ENCODE peak calls at places on chromosomes 1 and 21, in nine cellular contexts. O is tibial nerve, X is heart left ventricle, I is adrenal gland, B is sigmoid colon, G is lower leg skin, M is ovary, P is upper lobe of left lung, H is H1. R is an unnamed sample.
A peak's percentile ranks its signal among the peaks of the same experiment; 100 is the strongest.

GRCh38 chr1:247079141-247079874 is 697 bp upstream of the ZNF670 start:
- DNase-seq in O (no peak), X (no peak), I (no peak), B (no peak), G (no peak), M (no peak), P (no peak), H (no peak), R (peak; percentile 20)

GRCh38 chr1:8427986-8428385 is 110.1 kb downstream of the SLC45A1 start:
- DNase-seq in O (no peak), X (peak; percentile 61), I (no peak), B (peak; percentile 88), G (no peak), M (no peak), P (no peak), H (no peak), R (no peak)

GRCh38 chr21:35226302-35226701 is 177.2 kb upstream of the RUNX1 start:
- DNase-seq in O (no peak), X (no peak), I (no peak), B (no peak), G (no peak), M (no peak), P (no peak), H (no peak), R (no peak)

GRCh38 chr1:114008352-114009041 is 29.2 kb downstream of the OLFML3 start:
- DNase-seq in O (no peak), X (no peak), I (no peak), B (no peak), G (no peak), M (no peak), P (no peak), H (no peak), R (no peak)

GRCh38 chr1:232211149-232211548 is 418.8 kb downstream of the SIPA1L2 start:
- DNase-seq in O (no peak), X (no peak), I (no peak), B (no peak), G (no peak), M (no peak), P (no peak), H (peak; percentile 75), R (no peak)

GRCh38 chr1:65791860-65792670 is 630 bp upstream of the PDE4B start:
- DNase-seq in O (no peak), X (peak; percentile 61), I (no peak), B (peak; percentile 53), G (no peak), M (no peak), P (no peak), H (peak; percentile 66), R (peak; percentile 17)

GRCh38 chr1:237702161-237702560 is 188.6 kb downstream of the ZP4 start:
- DNase-seq in O (no peak), X (no peak), I (no peak), B (no peak), G (no peak), M (no peak), P (no peak), H (no peak), R (no peak)

GRCh38 chr1:25906644-25907300 is 553 bp upstream of the STMN1 start:
- DNase-seq in O (no peak), X (peak; percentile 68), I (no peak), B (no peak), G (peak; percentile 40), M (no peak), P (no peak), H (no peak), R (peak; percentile 52)

GRCh38 chr1:2115922-2116341 is 65.7 kb downstream of the PRKCZ start:
- DNase-seq in O (no peak), X (peak; percentile 40), I (no peak), B (no peak), G (no peak), M (no peak), P (no peak), H (peak; percentile 76), R (no peak)
- H3K4me3 ChIP-seq in O (no peak overlapping the region), X (no peak overlapping the region), I (no peak overlapping the region), B (no peak overlapping the region), G (no peak overlapping the region), M (no peak overlapping the region), P (no peak overlapping the region), H (peak overlapping the region; percentile 25), R (no peak overlapping the region)

DNA sequence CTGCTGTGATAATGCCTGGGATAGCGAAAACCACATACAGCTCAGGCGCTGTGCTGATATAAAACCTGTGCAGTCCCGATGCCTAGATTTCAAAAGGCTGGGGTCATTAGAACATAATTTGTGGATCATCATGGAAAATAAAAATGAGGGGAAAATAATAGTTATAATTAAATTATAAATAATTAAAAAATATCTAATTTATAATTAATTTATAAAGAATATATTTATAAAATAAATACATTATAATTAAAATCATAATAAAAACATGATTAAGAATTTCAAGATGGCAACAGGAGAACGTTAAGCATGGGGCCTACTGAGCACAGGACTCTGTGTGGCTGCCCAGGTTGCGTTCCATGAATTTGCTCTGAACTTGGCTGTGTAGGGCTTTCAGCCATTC is 53.9 kb downstream of the C21orf91 start:
- DNase-seq in O (no peak), X (no peak), I (no peak), B (no peak), G (no peak), M (no peak), P (no peak), H (no peak), R (no peak)
- TF ChIP-seq POLR2A in O (no peak), X (no peak), I (no peak), B (no peak), G (no peak), M (no peak), P (no peak), H (no peak), R (no peak)

GRCh38 chr1:17617787-17618557 is 78.5 kb downstream of the ARHGEF10L start:
- DNase-seq in O (peak; percentile 39), X (peak; percentile 73), I (peak; percentile 46), B (peak; percentile 86), G (peak; percentile 47), M (no peak), P (no peak), H (no peak), R (peak; percentile 23)
- TF ChIP-seq CTCF in O (no peak), X (no peak), I (no peak), B (no peak), G (no peak), M (no peak), P (no peak), H (peak; percentile 1), R (no peak)

GRCh38 chr1:179813626-179814351 is 63.8 kb downstream of the TOR1AIP2 start:
- DNase-seq in O (no peak), X (peak; percentile 46), I (no peak), B (no peak), G (no peak), M (peak; percentile 48), P (no peak), H (no peak), R (no peak)

GRCh38 chr1:179816196-179816960 is 61.2 kb downstream of the TOR1AIP2 start:
- DNase-seq in O (peak; percentile 47), X (peak; percentile 77), I (no peak), B (peak; percentile 73), G (no peak), M (peak; percentile 51), P (no peak), H (no peak), R (peak; percentile 73)

GRCh38 chr1:179817056-179817455 is 60.5 kb downstream of the TOR1AIP2 start:
- DNase-seq in O (no peak), X (peak; percentile 44), I (no peak), B (peak; percentile 46), G (no peak), M (no peak), P (no peak), H (no peak), R (no peak)

GRCh38 chr1:179814513-179814838 is 63.1 kb downstream of the TOR1AIP2 start:
- DNase-seq in O (no peak), X (peak; percentile 75), I (no peak), B (no peak), G (no peak), M (no peak), P (no peak), H (no peak), R (no peak)

DNA sequence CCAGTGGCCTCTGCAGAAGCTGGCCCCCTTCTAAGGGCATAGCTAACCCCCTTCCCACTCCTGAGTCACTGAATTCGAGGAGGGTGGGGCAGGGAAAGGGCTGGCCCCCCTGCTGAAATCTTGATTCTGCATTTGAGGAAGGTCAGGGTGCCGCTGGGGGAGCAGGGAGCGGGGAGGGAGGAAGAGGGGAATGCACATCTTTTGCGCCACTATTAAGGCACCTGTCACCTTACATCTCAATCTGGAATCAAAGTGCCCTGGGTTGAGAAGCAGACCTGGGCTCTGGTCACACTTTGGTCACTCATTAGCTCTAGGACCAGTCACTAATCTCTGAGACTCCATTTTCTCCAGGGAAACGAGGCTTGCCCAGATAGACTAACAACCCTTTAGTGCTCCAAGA is 62.0 kb downstream of the TOR1AIP2 start:
- DNase-seq in O (no peak), X (peak; percentile 51), I (no peak), B (no peak), G (no peak), M (no peak), P (no peak), H (no peak), R (no peak)
- H3K4me3 ChIP-seq in O (peak overlapping the region; percentile 33), X (peak overlapping the region; percentile 61), I (no peak overlapping the region), B (peak overlapping the region; percentile 35), G (no peak overlapping the region), M (peak overlapping the region; percentile 36), P (peak overlapping the region; percentile 47), H (peak overlapping the region; percentile 50), R (no peak overlapping the region)

GRCh38 chr1:155005076-155005971 is 2.7 kb downstream of the ZBTB7B start:
- DNase-seq in O (peak; percentile 58), X (peak; percentile 83), I (peak; percentile 94), B (peak; percentile 92), G (peak; percentile 73), M (peak; percentile 58), P (peak; percentile 93), H (no peak), R (peak; percentile 45)
- TF ChIP-seq POLR2A in O (no peak), X (no peak), I (peak; percentile 80), B (no peak), G (no peak), M (no peak), P (no peak), H (no peak), R (no peak)

GRCh38 chr21:45140346-45140940 is 66.1 kb downstream of the ADARB1 start:
- DNase-seq in O (peak; percentile 59), X (peak; percentile 79), I (peak; percentile 91), B (peak; percentile 87), G (peak; percentile 55), M (peak; percentile 72), P (peak; percentile 67), H (peak; percentile 73), R (peak; percentile 86)
- TF ChIP-seq CTCF in O (peak; percentile 85), X (peak; percentile 61), I (peak; percentile 96), B (peak; percentile 83), G (peak; percentile 70), M (peak; percentile 73), P (peak; percentile 82), H (peak; percentile 99), R (peak; percentile 61)